ENCODE peak calls at places on chromosomes 13 and 19, in eight cellular contexts. One of them, this sample, is unnamed.

GRCh38 chr13:31160857-31161582 is 684 bp downstream of the HSPH1 start:
- DNase-seq in coronary artery: peak
- DNase-seq in activated B cell treated with CpG ODN at 0.5 μM for 24 hours: peak
- DNase-seq in neural crest cell: peak
- DNase-seq in fibroblast of the aortic adventitia: peak
- DNase-seq in HFFc6: peak
- DNase-seq in Calu3: peak
- DNase-seq in transverse colon: peak
- DNase-seq in this sample: peak

GRCh38 chr19:37954421-37954874 is 47.4 kb downstream of the SIPA1L3 start:
- DNase-seq in coronary artery: no peak
- DNase-seq in activated B cell treated with CpG ODN at 0.5 μM for 24 hours: no peak
- DNase-seq in neural crest cell: no peak
- DNase-seq in fibroblast of the aortic adventitia: no peak
- DNase-seq in HFFc6: no peak
- DNase-seq in Calu3: no peak
- DNase-seq in transverse colon: peak
- DNase-seq in this sample: no peak

GRCh38 chr13:110107568-110108347 is 199.2 kb downstream of the COL4A1 start:
- DNase-seq in coronary artery: peak
- DNase-seq in activated B cell treated with CpG ODN at 0.5 μM for 24 hours: no peak
- DNase-seq in neural crest cell: no peak
- DNase-seq in fibroblast of the aortic adventitia: no peak
- DNase-seq in HFFc6: no peak
- DNase-seq in Calu3: no peak
- DNase-seq in transverse colon: no peak
- DNase-seq in this sample: no peak

GRCh38 chr13:58704953-58705352 is 1073.4 kb downstream of the PCDH17 start:
- DNase-seq in coronary artery: no peak
- DNase-seq in activated B cell treated with CpG ODN at 0.5 μM for 24 hours: no peak
- DNase-seq in neural crest cell: no peak
- DNase-seq in fibroblast of the aortic adventitia: no peak
- DNase-seq in HFFc6: no peak
- DNase-seq in Calu3: no peak
- DNase-seq in transverse colon: no peak
- DNase-seq in this sample: no peak

GRCh38 chr13:114151565-114152284 is 19.3 kb upstream of the RASA3 start:
- DNase-seq in coronary artery: peak
- DNase-seq in activated B cell treated with CpG ODN at 0.5 μM for 24 hours: no peak
- DNase-seq in neural crest cell: no peak
- DNase-seq in fibroblast of the aortic adventitia: no peak
- DNase-seq in HFFc6: no peak
- DNase-seq in Calu3: peak
- DNase-seq in transverse colon: peak
- DNase-seq in this sample: peak

GRCh38 chr19:41492843-41493242 is 49.9 kb downstream of the ERICH4 start:
- DNase-seq in coronary artery: no peak
- DNase-seq in activated B cell treated with CpG ODN at 0.5 μM for 24 hours: no peak
- DNase-seq in neural crest cell: no peak
- DNase-seq in fibroblast of the aortic adventitia: no peak
- DNase-seq in HFFc6: no peak
- DNase-seq in Calu3: no peak
- DNase-seq in transverse colon: no peak
- DNase-seq in this sample: no peak

GRCh38 chr13:73865027-73865426 is 269.2 kb downstream of the KLF12 start:
- DNase-seq in coronary artery: no peak
- DNase-seq in activated B cell treated with CpG ODN at 0.5 μM for 24 hours: no peak
- DNase-seq in neural crest cell: no peak
- DNase-seq in fibroblast of the aortic adventitia: peak
- DNase-seq in HFFc6: no peak
- DNase-seq in Calu3: no peak
- DNase-seq in transverse colon: no peak
- DNase-seq in this sample: no peak

GRCh38 chr13:26095846-26096245 is 44.0 kb upstream of the SHISA2 start:
- DNase-seq in coronary artery: no peak
- DNase-seq in activated B cell treated with CpG ODN at 0.5 μM for 24 hours: no peak
- DNase-seq in neural crest cell: no peak
- DNase-seq in fibroblast of the aortic adventitia: no peak
- DNase-seq in HFFc6: no peak
- DNase-seq in Calu3: no peak
- DNase-seq in transverse colon: no peak
- DNase-seq in this sample: no peak

GRCh38 chr19:1502433-1503088 is 10.3 kb downstream of the ADAMTSL5 start:
- DNase-seq in coronary artery: no peak
- DNase-seq in activated B cell treated with CpG ODN at 0.5 μM for 24 hours: no peak
- DNase-seq in neural crest cell: no peak
- DNase-seq in fibroblast of the aortic adventitia: no peak
- DNase-seq in HFFc6: no peak
- DNase-seq in Calu3: no peak
- DNase-seq in transverse colon: no peak
- DNase-seq in this sample: no peak

GRCh38 chr19:1361601-1362384 is 21.9 kb upstream of the NDUFS7 start:
- DNase-seq in coronary artery: no peak
- DNase-seq in activated B cell treated with CpG ODN at 0.5 μM for 24 hours: no peak
- DNase-seq in neural crest cell: no peak
- DNase-seq in fibroblast of the aortic adventitia: peak
- DNase-seq in HFFc6: peak
- DNase-seq in Calu3: no peak
- DNase-seq in transverse colon: no peak
- DNase-seq in this sample: no peak

GRCh38 chr19:46919324-46919723 is 58.5 kb downstream of the ARHGAP35 start:
- DNase-seq in coronary artery: no peak
- DNase-seq in activated B cell treated with CpG ODN at 0.5 μM for 24 hours: no peak
- DNase-seq in neural crest cell: no peak
- DNase-seq in fibroblast of the aortic adventitia: peak
- DNase-seq in HFFc6: peak
- DNase-seq in Calu3: no peak
- DNase-seq in transverse colon: no peak
- DNase-seq in this sample: peak

GRCh38 chr19:30691767-30692516 is 319.8 kb downstream of the ZNF536 start:
- DNase-seq in coronary artery: no peak
- DNase-seq in activated B cell treated with CpG ODN at 0.5 μM for 24 hours: no peak
- DNase-seq in neural crest cell: no peak
- DNase-seq in fibroblast of the aortic adventitia: peak
- DNase-seq in HFFc6: no peak
- DNase-seq in Calu3: no peak
- DNase-seq in transverse colon: no peak
- DNase-seq in this sample: no peak

GRCh38 chr13:98998831-98999634 is 21.2 kb upstream of the DOCK9 start:
- DNase-seq in coronary artery: no peak
- DNase-seq in activated B cell treated with CpG ODN at 0.5 μM for 24 hours: no peak
- DNase-seq in neural crest cell: no peak
- DNase-seq in fibroblast of the aortic adventitia: no peak
- DNase-seq in HFFc6: peak
- DNase-seq in Calu3: no peak
- DNase-seq in transverse colon: no peak
- DNase-seq in this sample: peak

GRCh38 chr13:42039457-42039945 is 8.9 kb upstream of the DGKH start:
- DNase-seq in coronary artery: no peak
- DNase-seq in activated B cell treated with CpG ODN at 0.5 μM for 24 hours: no peak
- DNase-seq in neural crest cell: no peak
- DNase-seq in fibroblast of the aortic adventitia: no peak
- DNase-seq in HFFc6: no peak
- DNase-seq in Calu3: peak
- DNase-seq in transverse colon: no peak
- DNase-seq in this sample: peak

GRCh38 chr19:40559394-40559793 is 17.3 kb upstream of the SHKBP1 start:
- DNase-seq in coronary artery: no peak
- DNase-seq in activated B cell treated with CpG ODN at 0.5 μM for 24 hours: no peak
- DNase-seq in neural crest cell: no peak
- DNase-seq in fibroblast of the aortic adventitia: no peak
- DNase-seq in HFFc6: no peak
- DNase-seq in Calu3: no peak
- DNase-seq in transverse colon: no peak
- DNase-seq in this sample: no peak

GRCh38 chr13:81872581-81872980 is 1531.7 kb upstream of the SPRY2 start:
- DNase-seq in coronary artery: no peak
- DNase-seq in activated B cell treated with CpG ODN at 0.5 μM for 24 hours: no peak
- DNase-seq in neural crest cell: peak
- DNase-seq in fibroblast of the aortic adventitia: no peak
- DNase-seq in HFFc6: no peak
- DNase-seq in Calu3: peak
- DNase-seq in transverse colon: no peak
- DNase-seq in this sample: no peak

DNA sequence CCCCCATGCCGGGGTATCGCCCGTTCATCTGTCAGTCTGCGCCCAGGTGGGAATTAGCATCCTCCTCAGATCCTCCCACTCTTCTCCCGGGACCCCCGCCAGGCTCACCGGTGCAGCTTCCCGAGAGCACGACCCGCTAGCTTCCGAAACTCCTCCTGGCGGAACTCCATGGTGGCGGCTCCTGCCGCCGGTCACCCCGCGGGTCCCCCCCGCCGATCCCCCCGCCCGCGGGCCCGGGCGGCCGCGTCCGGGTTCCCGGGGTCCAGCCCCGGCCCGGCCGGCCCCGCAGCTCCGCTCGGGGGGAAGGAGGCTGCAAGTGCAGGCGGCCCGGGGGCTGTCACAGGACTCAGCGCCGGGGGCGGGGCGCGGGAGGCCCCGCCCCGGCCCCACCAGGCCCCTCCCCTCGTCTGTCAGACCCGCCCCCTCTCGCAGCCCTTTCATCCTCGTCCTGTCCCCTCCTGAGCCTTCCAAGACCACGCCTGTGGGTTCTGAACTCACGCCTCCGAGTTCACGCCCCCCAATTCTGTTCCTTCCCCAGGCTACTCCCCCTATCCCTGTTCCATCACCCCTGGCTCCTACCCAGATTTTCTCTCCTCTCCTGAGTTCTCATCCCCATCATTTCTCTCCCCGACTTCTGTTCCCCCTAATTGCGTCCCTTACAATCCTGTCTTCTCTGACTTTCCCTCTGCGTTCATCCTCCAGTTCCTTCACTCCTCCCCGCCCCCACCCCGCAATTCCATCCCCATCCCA is at the start of gene SLC17A7:
- DNase-seq in coronary artery: no peak
- DNase-seq in activated B cell treated with CpG ODN at 0.5 μM for 24 hours: no peak
- DNase-seq in neural crest cell: no peak
- DNase-seq in fibroblast of the aortic adventitia: no peak
- DNase-seq in HFFc6: no peak
- DNase-seq in Calu3: no peak
- DNase-seq in transverse colon: peak
- DNase-seq in this sample: peak
- TF ChIP-seq CTCF in coronary artery: no peak
- TF ChIP-seq CTCF in activated B cell treated with CpG ODN at 0.5 μM for 24 hours: no peak
- TF ChIP-seq CTCF in neural crest cell: no peak
- TF ChIP-seq CTCF in fibroblast of the aortic adventitia: no peak
- TF ChIP-seq CTCF in HFFc6: no peak
- TF ChIP-seq CTCF in Calu3: no peak
- TF ChIP-seq CTCF in transverse colon: no peak
- TF ChIP-seq CTCF in this sample: no peak

GRCh38 chr13:86974251-86974994 is 696.7 kb upstream of the SLITRK5 start:
- DNase-seq in coronary artery: no peak
- DNase-seq in activated B cell treated with CpG ODN at 0.5 μM for 24 hours: no peak
- DNase-seq in neural crest cell: no peak
- DNase-seq in fibroblast of the aortic adventitia: no peak
- DNase-seq in HFFc6: no peak
- DNase-seq in Calu3: no peak
- DNase-seq in transverse colon: no peak
- DNase-seq in this sample: no peak

GRCh38 chr13:86976521-86977324 is 694.4 kb upstream of the SLITRK5 start:
- DNase-seq in coronary artery: no peak
- DNase-seq in activated B cell treated with CpG ODN at 0.5 μM for 24 hours: no peak
- DNase-seq in neural crest cell: no peak
- DNase-seq in fibroblast of the aortic adventitia: peak
- DNase-seq in HFFc6: no peak
- DNase-seq in Calu3: no peak
- DNase-seq in transverse colon: no peak
- DNase-seq in this sample: no peak

DNA sequence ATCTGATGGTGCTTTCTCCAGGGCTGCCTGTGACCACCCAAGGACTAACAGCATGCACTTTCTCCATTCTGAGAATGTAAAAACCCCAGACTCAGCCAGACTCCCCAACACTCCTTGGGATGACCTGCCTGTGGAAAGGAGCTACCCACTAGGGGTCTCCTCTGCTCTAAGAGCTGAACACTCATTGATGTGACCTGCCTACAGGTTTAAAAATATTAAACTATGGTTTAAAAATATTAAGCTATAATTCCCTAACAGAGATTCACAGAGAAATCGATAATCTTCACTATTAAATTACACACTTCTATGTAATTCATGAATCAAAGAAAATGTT is 696.2 kb upstream of the SLITRK5 start:
- DNase-seq in coronary artery: no peak
- DNase-seq in activated B cell treated with CpG ODN at 0.5 μM for 24 hours: no peak
- DNase-seq in neural crest cell: no peak
- DNase-seq in fibroblast of the aortic adventitia: peak
- DNase-seq in HFFc6: no peak
- DNase-seq in Calu3: no peak
- DNase-seq in transverse colon: no peak
- DNase-seq in this sample: no peak
- TF ChIP-seq CTCF in coronary artery: no peak
- TF ChIP-seq CTCF in activated B cell treated with CpG ODN at 0.5 μM for 24 hours: no peak
- TF ChIP-seq CTCF in neural crest cell: no peak
- TF ChIP-seq CTCF in fibroblast of the aortic adventitia: no peak
- TF ChIP-seq CTCF in HFFc6: no peak
- TF ChIP-seq CTCF in Calu3: no peak
- TF ChIP-seq CTCF in transverse colon: no peak
- TF ChIP-seq CTCF in this sample: no peak

GRCh38 chr19:18339703-18340102 is 695 bp upstream of the PGPEP1 start:
- DNase-seq in coronary artery: no peak
- DNase-seq in activated B cell treated with CpG ODN at 0.5 μM for 24 hours: no peak
- DNase-seq in neural crest cell: no peak
- DNase-seq in fibroblast of the aortic adventitia: peak
- DNase-seq in HFFc6: peak
- DNase-seq in Calu3: peak
- DNase-seq in transverse colon: no peak
- DNase-seq in this sample: no peak
- TF ChIP-seq CTCF in coronary artery: no peak
- TF ChIP-seq CTCF in activated B cell treated with CpG ODN at 0.5 μM for 24 hours: no peak
- TF ChIP-seq CTCF in neural crest cell: peak
- TF ChIP-seq CTCF in fibroblast of the aortic adventitia: peak
- TF ChIP-seq CTCF in HFFc6: peak
- TF ChIP-seq CTCF in Calu3: peak
- TF ChIP-seq CTCF in transverse colon: peak
- TF ChIP-seq CTCF in this sample: no peak

GRCh38 chr19:50224986-50225747 is 21.7 kb downstream of the MYH14 start:
- DNase-seq in coronary artery: no peak
- DNase-seq in activated B cell treated with CpG ODN at 0.5 μM for 24 hours: no peak
- DNase-seq in neural crest cell: no peak
- DNase-seq in fibroblast of the aortic adventitia: no peak
- DNase-seq in HFFc6: no peak
- DNase-seq in Calu3: no peak
- DNase-seq in transverse colon: no peak
- DNase-seq in this sample: no peak

GRCh38 chr19:50222691-50223438 is 19.4 kb downstream of the MYH14 start:
- DNase-seq in coronary artery: no peak
- DNase-seq in activated B cell treated with CpG ODN at 0.5 μM for 24 hours: no peak
- DNase-seq in neural crest cell: no peak
- DNase-seq in fibroblast of the aortic adventitia: no peak
- DNase-seq in HFFc6: no peak
- DNase-seq in Calu3: no peak
- DNase-seq in transverse colon: no peak
- DNase-seq in this sample: no peak

GRCh38 chr19:50223439-50223716 is 20.0 kb downstream of the MYH14 start:
- DNase-seq in coronary artery: no peak
- DNase-seq in activated B cell treated with CpG ODN at 0.5 μM for 24 hours: no peak
- DNase-seq in neural crest cell: no peak
- DNase-seq in fibroblast of the aortic adventitia: no peak
- DNase-seq in HFFc6: no peak
- DNase-seq in Calu3: no peak
- DNase-seq in transverse colon: no peak
- DNase-seq in this sample: no peak

GRCh38 chr19:50215820-50216219 is 12.4 kb downstream of the MYH14 start:
- DNase-seq in coronary artery: no peak
- DNase-seq in activated B cell treated with CpG ODN at 0.5 μM for 24 hours: no peak
- DNase-seq in neural crest cell: no peak
- DNase-seq in fibroblast of the aortic adventitia: no peak
- DNase-seq in HFFc6: no peak
- DNase-seq in Calu3: no peak
- DNase-seq in transverse colon: no peak
- DNase-seq in this sample: no peak

GRCh38 chr19:50221087-50221486 is 17.7 kb downstream of the MYH14 start:
- DNase-seq in coronary artery: no peak
- DNase-seq in activated B cell treated with CpG ODN at 0.5 μM for 24 hours: no peak
- DNase-seq in neural crest cell: no peak
- DNase-seq in fibroblast of the aortic adventitia: no peak
- DNase-seq in HFFc6: no peak
- DNase-seq in Calu3: no peak
- DNase-seq in transverse colon: no peak
- DNase-seq in this sample: no peak
- TF ChIP-seq CTCF in coronary artery: no peak
- TF ChIP-seq CTCF in activated B cell treated with CpG ODN at 0.5 μM for 24 hours: no peak
- TF ChIP-seq CTCF in neural crest cell: no peak
- TF ChIP-seq CTCF in fibroblast of the aortic adventitia: no peak
- TF ChIP-seq CTCF in HFFc6: no peak
- TF ChIP-seq CTCF in Calu3: no peak
- TF ChIP-seq CTCF in transverse colon: no peak
- TF ChIP-seq CTCF in this sample: no peak